ENCODE peak calls at places on chromosomes 4 and X, in nine cellular contexts. One of them, this sample, is unnamed.
A peak's percentile ranks its signal among the peaks of the same experiment; 100 is the strongest.

GRCh38 chrX:154799554-154800348 is 5.5 kb downstream of the MPP1 start:
- DNase-seq in SHP77 treated with DMSO at 0.1 percent for 48 hours: peak; percentile 93
- DNase-seq in skeletal muscle cell: no peak
- DNase-seq in CD8-positive, alpha-beta memory T cell: no peak
- DNase-seq in sciatic nerve: no peak
- DNase-seq in GM10248: no peak
- DNase-seq in MG63: no peak
- DNase-seq in NCI-H1092: peak; percentile 94
- DNase-seq in right cardiac atrium: peak; percentile 36
- DNase-seq in this sample: no peak

GRCh38 chrX:77160301-77160700 is 286.9 kb upstream of the FGF16 start:
- DNase-seq in SHP77 treated with DMSO at 0.1 percent for 48 hours: no peak
- DNase-seq in skeletal muscle cell: no peak
- DNase-seq in CD8-positive, alpha-beta memory T cell: no peak
- DNase-seq in sciatic nerve: no peak
- DNase-seq in GM10248: no peak
- DNase-seq in MG63: no peak
- DNase-seq in NCI-H1092: no peak
- DNase-seq in right cardiac atrium: no peak
- DNase-seq in this sample: no peak

GRCh38 chr4:24428850-24429249 is 155.5 kb downstream of the DHX15 start:
- DNase-seq in SHP77 treated with DMSO at 0.1 percent for 48 hours: no peak
- DNase-seq in skeletal muscle cell: no peak
- DNase-seq in CD8-positive, alpha-beta memory T cell: no peak
- DNase-seq in sciatic nerve: no peak
- DNase-seq in GM10248: no peak
- DNase-seq in MG63: no peak
- DNase-seq in NCI-H1092: no peak
- DNase-seq in right cardiac atrium: no peak
- DNase-seq in this sample: no peak

GRCh38 chr4:8108991-8109390 is 49.6 kb downstream of the ABLIM2 start:
- DNase-seq in SHP77 treated with DMSO at 0.1 percent for 48 hours: no peak
- DNase-seq in skeletal muscle cell: no peak
- DNase-seq in CD8-positive, alpha-beta memory T cell: no peak
- DNase-seq in sciatic nerve: no peak
- DNase-seq in GM10248: no peak
- DNase-seq in MG63: no peak
- DNase-seq in NCI-H1092: no peak
- DNase-seq in right cardiac atrium: peak; percentile 28
- DNase-seq in this sample: no peak

GRCh38 chrX:110287605-110288004 is 30.3 kb downstream of the AMMECR1 start:
- DNase-seq in SHP77 treated with DMSO at 0.1 percent for 48 hours: no peak
- DNase-seq in skeletal muscle cell: peak; percentile 49
- DNase-seq in CD8-positive, alpha-beta memory T cell: no peak
- DNase-seq in sciatic nerve: no peak
- DNase-seq in GM10248: no peak
- DNase-seq in MG63: no peak
- DNase-seq in NCI-H1092: no peak
- DNase-seq in right cardiac atrium: no peak
- DNase-seq in this sample: no peak

GRCh38 chr4:139210486-139210885 is 33.5 kb upstream of the ELF2 start:
- DNase-seq in SHP77 treated with DMSO at 0.1 percent for 48 hours: no peak
- DNase-seq in skeletal muscle cell: no peak
- DNase-seq in CD8-positive, alpha-beta memory T cell: no peak
- DNase-seq in sciatic nerve: no peak
- DNase-seq in GM10248: no peak
- DNase-seq in MG63: no peak
- DNase-seq in NCI-H1092: no peak
- DNase-seq in right cardiac atrium: no peak
- DNase-seq in this sample: no peak

GRCh38 chr4:112343330-112343729 is 46.2 kb downstream of the ALPK1 start:
- DNase-seq in SHP77 treated with DMSO at 0.1 percent for 48 hours: no peak
- DNase-seq in skeletal muscle cell: no peak
- DNase-seq in CD8-positive, alpha-beta memory T cell: no peak
- DNase-seq in sciatic nerve: no peak
- DNase-seq in GM10248: no peak
- DNase-seq in MG63: no peak
- DNase-seq in NCI-H1092: peak; percentile 69
- DNase-seq in right cardiac atrium: no peak
- DNase-seq in this sample: no peak

GRCh38 chr4:41391271-41391670 is 134.5 kb downstream of the UCHL1 start:
- DNase-seq in SHP77 treated with DMSO at 0.1 percent for 48 hours: no peak
- DNase-seq in skeletal muscle cell: no peak
- DNase-seq in CD8-positive, alpha-beta memory T cell: no peak
- DNase-seq in sciatic nerve: no peak
- DNase-seq in GM10248: no peak
- DNase-seq in MG63: no peak
- DNase-seq in NCI-H1092: no peak
- DNase-seq in right cardiac atrium: no peak
- DNase-seq in this sample: no peak

GRCh38 chr4:75484195-75484594 is 30.0 kb downstream of the RCHY1 start:
- DNase-seq in SHP77 treated with DMSO at 0.1 percent for 48 hours: no peak
- DNase-seq in skeletal muscle cell: no peak
- DNase-seq in CD8-positive, alpha-beta memory T cell: no peak
- DNase-seq in sciatic nerve: no peak
- DNase-seq in GM10248: no peak
- DNase-seq in MG63: no peak
- DNase-seq in NCI-H1092: no peak
- DNase-seq in right cardiac atrium: peak; percentile 71
- DNase-seq in this sample: no peak

GRCh38 chrX:11319689-11320302 is 26.6 kb downstream of the AMELX start:
- DNase-seq in SHP77 treated with DMSO at 0.1 percent for 48 hours: no peak
- DNase-seq in skeletal muscle cell: no peak
- DNase-seq in CD8-positive, alpha-beta memory T cell: no peak
- DNase-seq in sciatic nerve: no peak
- DNase-seq in GM10248: no peak
- DNase-seq in MG63: no peak
- DNase-seq in NCI-H1092: no peak
- DNase-seq in right cardiac atrium: no peak
- DNase-seq in this sample: no peak

GRCh38 chrX:16429391-16429790 is 220.6 kb upstream of the S100G start:
- DNase-seq in SHP77 treated with DMSO at 0.1 percent for 48 hours: no peak
- DNase-seq in skeletal muscle cell: no peak
- DNase-seq in CD8-positive, alpha-beta memory T cell: no peak
- DNase-seq in sciatic nerve: no peak
- DNase-seq in GM10248: no peak
- DNase-seq in MG63: no peak
- DNase-seq in NCI-H1092: no peak
- DNase-seq in right cardiac atrium: no peak
- DNase-seq in this sample: no peak